ENCODE peak calls at places on chromosomes 11 and 22, in five cellular contexts. I is fibroblast of villous mesenchyme, S is adipocyte, Y is neural progenitor cell, M is mesendoderm. E is an unnamed sample.

GRCh38 chr11:60816590-60817157 is 25.2 kb upstream of the CCDC86 start:
- DNase-seq in S (no peak), Y (no peak), M (no peak), I (no peak), E (no peak)

GRCh38 chr11:118735203-118735602 is 55.8 kb upstream of the TREH start:
- DNase-seq in M (no peak), S (no peak), Y (no peak), I (no peak), E (no peak)

GRCh38 chr22:30826670-30827355 is 132.1 kb downstream of the OSBP2 start:
- DNase-seq in Y (no peak), S (no peak), I (no peak), M (no peak), E (no peak)

GRCh38 chr11:58024601-58025091 is 965 bp downstream of the OR9Q1 start:
- DNase-seq in M (no peak), I (peak), S (no peak), Y (no peak), E (no peak)

GRCh38 chr22:41308544-41308947 is 7.2 kb downstream of the ZC3H7B start:
- DNase-seq in M (no peak), Y (no peak), I (peak), S (no peak), E (no peak)

GRCh38 chr11:37089439-37089838 is 491.4 kb upstream of the RAG2 start:
- DNase-seq in S (no peak), M (no peak), I (no peak), Y (no peak), E (no peak)

GRCh38 chr11:18144243-18144642 is 11.9 kb downstream of the MRGPRX3 start:
- DNase-seq in S (no peak), Y (no peak), I (no peak), M (no peak), E (no peak)

GRCh38 chr22:21867528-21868266 is at the start of gene MAPK1:
- DNase-seq in S (peak), Y (peak), I (peak), M (peak), E (peak)

GRCh38 chr11:46677991-46678740 is 22.3 kb downstream of the ARHGAP1 start:
- DNase-seq in M (peak), S (no peak), I (no peak), Y (no peak), E (no peak)

GRCh38 chr22:20795014-20795413 is 21.1 kb downstream of the SERPIND1 start:
- DNase-seq in M (no peak), I (no peak), S (no peak), Y (no peak), E (no peak)

GRCh38 chr11:59990421-59990820 is 26.6 kb upstream of the OOSP4B start:
- DNase-seq in Y (no peak), I (no peak), M (no peak), S (no peak), E (no peak)

GRCh38 chr11:73875380-73875779 is 1.3 kb downstream of the COA4 start:
- DNase-seq in Y (no peak), I (no peak), S (no peak), M (no peak), E (no peak)

GRCh38 chr11:58742140-58742539 is 10.4 kb upstream of the GLYAT start:
- DNase-seq in Y (no peak), I (no peak), S (no peak), M (no peak), E (no peak)

GRCh38 chr11:120551191-120551590 is 39.6 kb downstream of the GRIK4 start:
- DNase-seq in Y (no peak), I (no peak), S (no peak), M (no peak), E (no peak)

GRCh38 chr11:76523147-76523546 is 78.3 kb downstream of the EMSY start:
- DNase-seq in Y (no peak), M (peak), I (no peak), S (no peak), E (no peak)

GRCh38 chr11:134120921-134121526 is 52.2 kb downstream of the JAM3 start:
- DNase-seq in M (peak), Y (no peak), I (peak), S (peak), E (no peak)

GRCh38 chr11:1637628-1638027 is 8.1 kb downstream of the KRTAP5-5 start:
- DNase-seq in S (no peak), I (no peak), M (no peak), Y (no peak), E (no peak)

GRCh38 chr22:42644422-42645340 is 4.3 kb upstream of the ATP5MGL start:
- DNase-seq in S (no peak), M (no peak), I (peak), Y (no peak), E (no peak)

GRCh38 chr11:90434858-90435257 is 212.0 kb upstream of the CHORDC1 start:
- DNase-seq in M (peak), Y (peak), I (peak), S (no peak), E (no peak)

GRCh38 chr11:76806131-76806530 is 23.0 kb downstream of the TSKU start:
- DNase-seq in S (no peak), I (no peak), M (no peak), Y (no peak), E (no peak)

GRCh38 chr22:44664149-44664548 is 37.9 kb upstream of the PRR5 start:
- DNase-seq in M (no peak), Y (no peak), S (peak), I (peak), E (no peak)

GRCh38 chr11:111422494-111423249 is 43.6 kb upstream of the POU2AF1 start:
- DNase-seq in S (peak), Y (peak), I (peak), M (peak), E (no peak)

GRCh38 chr11:30143098-30143705 is 87.6 kb upstream of the FSHB start:
- DNase-seq in S (peak), M (peak), Y (peak), I (peak), E (peak)

GRCh38 chr11:60705895-60706294 is 6.5 kb downstream of the MS4A8 start:
- DNase-seq in I (no peak), S (no peak), M (no peak), Y (no peak), E (no peak)

GRCh38 chr11:16000065-16000464 is 356.3 kb downstream of the SOX6 start:
- DNase-seq in S (peak), I (no peak), M (no peak), Y (no peak), E (no peak)

GRCh38 chr22:17592201-17592600 is 28.9 kb downstream of the SLC25A18 start:
- DNase-seq in I (no peak), S (no peak), Y (no peak), M (no peak), E (no peak)

GRCh38 chr11:95230054-95231034 is 658 bp downstream of the SESN3 start:
- DNase-seq in I (peak), M (peak), Y (peak), S (peak), E (no peak)

GRCh38 chr11:129451524-129451923 is 75.9 kb downstream of the BARX2 start:
- DNase-seq in Y (no peak), I (no peak), M (no peak), S (no peak), E (no peak)

GRCh38 chr22:27240298-27240885 is 561.2 kb downstream of the MN1 start:
- DNase-seq in I (no peak), S (no peak), M (no peak), Y (no peak), E (no peak)

GRCh38 chr11:72848846-72849466 is 34.7 kb downstream of the ATG16L2 start:
- DNase-seq in M (peak), I (peak), S (peak), Y (peak), E (peak)

GRCh38 chr11:93089474-93090102 is 108.2 kb downstream of the SLC36A4 start:
- DNase-seq in Y (peak), S (peak), M (peak), I (peak), E (peak)

GRCh38 chr22:40533712-40534378 is 102.7 kb downstream of the MRTFA start:
- DNase-seq in Y (peak), M (peak), I (peak), S (peak), E (no peak)

GRCh38 chr11:74319139-74319538 is 7.7 kb upstream of the P4HA3 start:
- DNase-seq in S (peak), I (peak), Y (no peak), M (no peak), E (peak)

GRCh38 chr11:6404341-6405038 is 14.2 kb downstream of the SMPD1 start:
- DNase-seq in S (peak), Y (peak), M (no peak), I (no peak), E (no peak)

GRCh38 chr11:112858289-112859023 is 102.8 kb upstream of the NCAM1 start:
- DNase-seq in I (no peak), M (no peak), S (no peak), Y (no peak), E (no peak)

GRCh38 chr11:114090225-114090624 is 30.7 kb downstream of the ZBTB16 start:
- DNase-seq in S (no peak), Y (no peak), I (no peak), M (no peak), E (no peak)

GRCh38 chr22:49871482-49871881 is 17.8 kb downstream of the ZBED4 start:
- DNase-seq in Y (no peak), I (no peak), S (no peak), M (peak), E (no peak)

GRCh38 chr11:86101941-86102407 is 33.1 kb upstream of the PICALM start:
- DNase-seq in I (peak), S (no peak), Y (no peak), M (no peak), E (peak)

GRCh38 chr22:24185001-24185500 is 3.8 kb downstream of the SUSD2 start:
- DNase-seq in M (no peak), I (no peak), S (no peak), Y (no peak), E (no peak)

GRCh38 chr22:24181088-24181995 is at the start of gene SUSD2:
- DNase-seq in S (no peak), Y (peak), M (peak), I (no peak), E (no peak)

GRCh38 chr22:24181996-24182560 is 791 bp downstream of the SUSD2 start:
- DNase-seq in S (no peak), I (no peak), M (no peak), Y (no peak), E (no peak)

GRCh38 chr22:24184057-24184798 is 2.9 kb downstream of the SUSD2 start:
- DNase-seq in I (no peak), M (no peak), Y (no peak), S (no peak), E (no peak)

GRCh38 chr22:24183321-24184031 is 2.2 kb downstream of the SUSD2 start:
- DNase-seq in I (no peak), S (no peak), Y (no peak), M (no peak), E (no peak)
- H3K4me3 ChIP-seq in I (no peak), S (no peak), Y (no peak), M (no peak), E (no peak)

GRCh38 chr11:70826541-70826943 is 425.8 kb downstream of the SHANK2 start:
- DNase-seq in S (peak), M (peak), Y (peak), I (peak), E (no peak)
- H3K4me3 ChIP-seq in S (peak), M (no peak), Y (peak), I (no peak), E (no peak)

GRCh38 chr11:124075841-124076571 is 34.9 kb upstream of the OR10G7 start:
- DNase-seq in I (no peak), M (no peak), S (peak), Y (no peak), E (no peak)
- H3K4me3 ChIP-seq in I (peak), M (no peak), S (peak), Y (no peak), E (no peak)

DNA sequence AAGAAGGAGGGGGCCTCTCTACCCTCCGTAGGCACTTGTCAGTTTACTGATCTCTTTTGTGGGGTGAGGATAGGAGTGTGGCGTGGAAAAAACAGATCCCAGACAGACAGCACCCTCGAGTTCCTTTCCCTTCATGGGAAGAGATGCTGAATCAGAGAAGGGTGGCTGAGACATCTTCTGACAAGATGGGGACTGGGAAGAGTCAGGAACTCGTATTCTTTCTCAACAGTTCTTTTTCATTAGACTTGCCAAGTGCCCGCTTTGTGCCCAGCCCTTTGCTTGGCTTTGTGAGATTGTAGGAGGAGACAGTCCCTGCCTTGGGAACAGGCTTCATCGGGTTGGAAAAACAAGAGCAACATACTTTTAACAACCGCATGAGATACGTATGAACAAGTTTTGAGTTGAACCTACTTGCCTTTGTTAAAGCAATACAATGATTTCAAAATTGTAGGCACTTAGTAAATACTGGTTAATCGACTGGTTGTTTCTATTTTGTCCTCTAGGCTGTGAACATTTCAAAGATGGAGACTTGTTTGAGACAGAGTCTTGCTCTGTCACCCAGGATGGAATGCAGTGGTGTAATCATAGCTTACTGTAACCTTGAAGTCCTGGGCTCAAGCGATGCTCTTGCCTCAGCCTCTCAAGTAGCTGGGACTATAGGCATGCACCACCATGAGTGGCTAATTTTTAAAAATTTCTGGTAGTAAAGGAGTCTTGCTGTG is 1.1 kb downstream of the RRM1 start:
- DNase-seq in I (peak), M (peak), Y (no peak), S (peak), E (no peak)
- H3K4me3 ChIP-seq in I (peak), M (peak), Y (peak), S (peak), E (peak)

GRCh38 chr11:64094463-64095223 is 58.9 kb downstream of the FLRT1 start:
- DNase-seq in Y (peak), I (peak), S (no peak), M (peak), E (peak)
- H3K4me3 ChIP-seq in Y (no peak), I (no peak), S (no peak), M (no peak), E (no peak)

E was measured in Panc1.